ENCODE peak calls at places on chromosomes 7 and 10, in seven cellular contexts. G, R, B, M, K, U and D are unnamed samples.

GRCh38 chr10:91525939-91526712 is 106.7 kb downstream of the PPP1R3C start:
- ATAC-seq in G (peak), R (no peak), B (peak), M (no peak), K (no peak), U (no peak), D (no peak)

GRCh38 chr7:138502023-138502767 is 42.1 kb downstream of the TRIM24 start:
- ATAC-seq in G (peak), R (no peak), B (no peak), M (no peak), K (no peak), U (no peak), D (no peak)

GRCh38 chr7:9106747-9107146 is 673.3 kb downstream of the NXPH1 start:
- ATAC-seq in G (no peak), R (no peak), B (no peak), M (no peak), K (no peak), U (no peak), D (no peak)

GRCh38 chr7:112383671-112384417 is 66.4 kb upstream of the IFRD1 start:
- ATAC-seq in G (no peak), R (peak), B (peak), M (no peak), K (no peak), U (no peak), D (no peak)

GRCh38 chr10:133441780-133442179 is 12.0 kb upstream of the SCART1 start:
- ATAC-seq in G (no peak), R (peak), B (no peak), M (no peak), K (no peak), U (no peak), D (no peak)

GRCh38 chr7:29278362-29279070 is 83.9 kb downstream of the CHN2 start:
- ATAC-seq in G (no peak), R (no peak), B (no peak), M (no peak), K (no peak), U (no peak), D (no peak)

GRCh38 chr7:152633504-152633903 is 42.4 kb downstream of the XRCC2 start:
- ATAC-seq in G (no peak), R (no peak), B (no peak), M (no peak), K (no peak), U (no peak), D (no peak)

GRCh38 chr7:44348300-44348699 is 22.9 kb upstream of the CAMK2B start:
- ATAC-seq in G (peak), R (no peak), B (no peak), M (peak), K (peak), U (no peak), D (no peak)